ENCODE peak calls at places on chromosome 13, in five cellular contexts. U, S, A, N and H are unnamed samples. For H3K9me3, the result is how much of the 10 kb centered on the place peaks cover.

GRCh38 chr13:33676045-33676699 is 141.8 kb upstream of the RFC3 start:
- DNase-seq in U (no peak), S (peak), A (no peak), N (no peak), H (no peak)

GRCh38 chr13:41842029-41842428 is 118.9 kb downstream of the VWA8 start:
- DNase-seq in U (no peak), S (peak), A (no peak), N (no peak), H (no peak)

GRCh38 chr13:44749906-44750305 is 173.8 kb upstream of the TSC22D1 start:
- DNase-seq in U (no peak), S (no peak), A (no peak), N (no peak), H (no peak)

GRCh38 chr13:105118577-105118976 is 1416.9 kb downstream of the EFNB2 start:
- DNase-seq in U (no peak), S (no peak), A (no peak), N (no peak), H (no peak)

GRCh38 chr13:83716121-83716520 is 166.2 kb downstream of the SLITRK1 start:
- DNase-seq in U (peak), S (no peak), A (no peak), N (no peak), H (no peak)

GRCh38 chr13:107079423-107080099 is 511.6 kb upstream of the ARGLU1 start:
- DNase-seq in U (no peak), S (no peak), A (no peak), N (no peak), H (no peak)

GRCh38 chr13:44266305-44266704 is 107.3 kb upstream of the SERP2 start:
- DNase-seq in U (no peak), S (no peak), A (no peak), N (no peak), H (no peak)

GRCh38 chr13:97856001-97856675 is 97.3 kb upstream of the IPO5 start:
- DNase-seq in U (peak), S (peak), A (no peak), N (peak), H (no peak)

GRCh38 chr13:43143591-43143990 is 120.2 kb downstream of the DNAJC15 start:
- DNase-seq in U (no peak), S (no peak), A (no peak), N (no peak), H (no peak)

GRCh38 chr13:114065141-114065925 is 67.1 kb downstream of the RASA3 start:
- DNase-seq in U (peak), S (peak), A (peak), N (peak), H (peak)

GRCh38 chr13:111131610-111132009 is 16.5 kb downstream of the ARHGEF7 start:
- DNase-seq in U (no peak), S (no peak), A (no peak), N (no peak), H (no peak)

GRCh38 chr13:113666324-113666660 is 727 bp upstream of the GRK1 start:
- DNase-seq in U (no peak), S (no peak), A (no peak), N (no peak), H (no peak)

GRCh38 chr13:50015263-50015662 is at the start of gene KCNRG:
- DNase-seq in U (peak), S (peak), A (no peak), N (no peak), H (no peak)

GRCh38 chr13:112846411-112847115 is 122.5 kb upstream of the MCF2L start:
- DNase-seq in U (no peak), S (no peak), A (no peak), N (no peak), H (no peak)

GRCh38 chr13:98368019-98368418 is 190.9 kb upstream of the RNF113B start:
- DNase-seq in U (peak), S (peak), A (no peak), N (no peak), H (no peak)

GRCh38 chr13:100131863-100132574 is 43.1 kb downstream of the PCCA start:
- DNase-seq in U (peak), S (peak), A (no peak), N (no peak), H (no peak)

GRCh38 chr13:47170971-47171370 is 274.1 kb upstream of the HTR2A start:
- DNase-seq in U (no peak), S (no peak), A (no peak), N (no peak), H (no peak)

GRCh38 chr13:97275265-97275664 is 53.1 kb downstream of the MBNL2 start:
- DNase-seq in U (peak), S (peak), A (no peak), N (no peak), H (no peak)

GRCh38 chr13:110272227-110272626 is 34.7 kb downstream of the COL4A1 start:
- DNase-seq in U (no peak), S (no peak), A (no peak), N (no peak), H (no peak)

GRCh38 chr13:35460061-35460460 is 16.4 kb downstream of the MAB21L1 start:
- DNase-seq in U (no peak), S (no peak), A (no peak), N (no peak), H (no peak)

GRCh38 chr13:30143671-30144400 is 163.5 kb downstream of the KATNAL1 start:
- DNase-seq in U (peak), S (peak), A (no peak), N (no peak), H (no peak)

GRCh38 chr13:49527123-49527522 is 31.4 kb downstream of the PHF11 start:
- DNase-seq in U (no peak), S (no peak), A (no peak), N (no peak), H (no peak)

GRCh38 chr13:93963266-93964131 is 516.0 kb downstream of the DCT start:
- DNase-seq in U (peak), S (peak), A (no peak), N (no peak), H (no peak)

GRCh38 chr13:75415720-75416119 is 66.2 kb downstream of the TBC1D4 start:
- DNase-seq in U (peak), S (peak), A (no peak), N (no peak), H (no peak)

GRCh38 chr13:101085551-101085950 is 330.8 kb downstream of the NALCN start:
- DNase-seq in U (no peak), S (no peak), A (no peak), N (no peak), H (no peak)

GRCh38 chr13:113538689-113539058 is 45.9 kb upstream of the TFDP1 start:
- DNase-seq in U (no peak), S (no peak), A (no peak), N (no peak), H (no peak)

GRCh38 chr13:97928306-97928705 is 25.2 kb upstream of the IPO5 start:
- DNase-seq in U (no peak), S (no peak), A (no peak), N (no peak), H (no peak)

GRCh38 chr13:22432690-22433089 is 748.1 kb upstream of the SGCG start:
- DNase-seq in U (no peak), S (no peak), A (no peak), N (no peak), H (no peak)
- H3K9me3 ChIP-seq in U (under half), S (under half), A (under half), N (under half), H (under half)

GRCh38 chr13:28837111-28837510 is 17.0 kb downstream of the MTUS2 start:
- DNase-seq in U (no peak), S (no peak), A (no peak), N (no peak), H (no peak)

GRCh38 chr13:28830580-28830979 is 10.4 kb downstream of the MTUS2 start:
- DNase-seq in U (no peak), S (no peak), A (no peak), N (no peak), H (no peak)

GRCh38 chr13:28826368-28826767 is 6.2 kb downstream of the MTUS2 start:
- DNase-seq in U (no peak), S (no peak), A (no peak), N (no peak), H (no peak)

GRCh38 chr13:28831117-28831516 is 11.0 kb downstream of the MTUS2 start:
- DNase-seq in U (no peak), S (no peak), A (no peak), N (no peak), H (no peak)
- H3K9me3 ChIP-seq in U (under half), S (under half), A (under half), N (under half), H (under half)

GRCh38 chr13:40798380-40798779 is 9.0 kb downstream of the SLC25A15 start:
- DNase-seq in U (no peak), S (no peak), A (peak), N (no peak), H (no peak)
- H3K9me3 ChIP-seq in U (under half), S (under half), A (under half), N (under half), H (under half)

DNA sequence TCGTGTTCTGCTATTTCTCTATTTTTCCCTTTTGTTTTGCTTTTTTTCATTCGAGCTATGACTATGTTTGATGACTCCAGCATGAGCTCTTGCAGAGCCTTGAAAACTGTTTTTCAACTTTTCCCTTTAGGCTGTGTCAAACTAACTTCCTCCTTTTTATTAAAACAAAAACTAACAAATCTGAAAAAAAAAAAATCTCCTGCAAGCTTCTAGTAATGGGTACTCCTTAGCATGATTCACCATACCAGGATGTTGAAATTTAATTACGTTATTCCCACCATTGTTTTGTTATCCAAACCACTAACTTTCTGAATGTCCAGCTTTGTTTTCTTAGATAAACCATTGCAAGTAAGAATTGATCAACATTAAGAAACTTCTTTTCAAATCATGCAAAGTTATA is 12.4 kb downstream of the CLDN10 start:
- DNase-seq in U (peak), S (peak), A (no peak), N (no peak), H (no peak)
- H3K9me3 ChIP-seq in U (under half), S (under half), A (under half), N (under half), H (under half)